ENCODE peak calls at places on chromosomes 5 and 9, in eight cellular contexts. One of them, this sample, is unnamed.

GRCh38 chr5:6220346-6221088 is 157.8 kb downstream of the MED10 start:
- DNase-seq in HuH-7.5: no peak
- DNase-seq in HFFc6: no peak
- DNase-seq in heart right ventricle: no peak
- DNase-seq in NCI-H2029: no peak
- DNase-seq in adipocyte: no peak
- DNase-seq in activated CD8-positive, alpha-beta T cell treated with anti-CD3 and anti-CD28 coated beads, Interleukin-2, amount 10 ng/mL, durations not matched to agents 7 days and 5 days: no peak
- DNase-seq in Karpas-422: no peak
- DNase-seq in this sample: no peak

GRCh38 chr5:147348046-147348445 is 113.2 kb downstream of the STK32A start:
- DNase-seq in HuH-7.5: no peak
- DNase-seq in HFFc6: peak
- DNase-seq in heart right ventricle: no peak
- DNase-seq in NCI-H2029: no peak
- DNase-seq in adipocyte: peak
- DNase-seq in activated CD8-positive, alpha-beta T cell treated with anti-CD3 and anti-CD28 coated beads, Interleukin-2, amount 10 ng/mL, durations not matched to agents 7 days and 5 days: no peak
- DNase-seq in Karpas-422: no peak
- DNase-seq in this sample: no peak

GRCh38 chr5:179795049-179795862 is 1.5 kb downstream of the LTC4S start:
- DNase-seq in HuH-7.5: peak
- DNase-seq in HFFc6: no peak
- DNase-seq in heart right ventricle: no peak
- DNase-seq in NCI-H2029: peak
- DNase-seq in adipocyte: peak
- DNase-seq in activated CD8-positive, alpha-beta T cell treated with anti-CD3 and anti-CD28 coated beads, Interleukin-2, amount 10 ng/mL, durations not matched to agents 7 days and 5 days: no peak
- DNase-seq in Karpas-422: peak
- DNase-seq in this sample: no peak

GRCh38 chr5:175460126-175460525 is 16.1 kb upstream of the DRD1 start:
- DNase-seq in HuH-7.5: no peak
- DNase-seq in HFFc6: peak
- DNase-seq in heart right ventricle: no peak
- DNase-seq in NCI-H2029: no peak
- DNase-seq in adipocyte: peak
- DNase-seq in activated CD8-positive, alpha-beta T cell treated with anti-CD3 and anti-CD28 coated beads, Interleukin-2, amount 10 ng/mL, durations not matched to agents 7 days and 5 days: no peak
- DNase-seq in Karpas-422: peak
- DNase-seq in this sample: no peak

GRCh38 chr9:77370064-77370463 is 192.7 kb downstream of the VPS13A start:
- DNase-seq in HuH-7.5: no peak
- DNase-seq in HFFc6: no peak
- DNase-seq in heart right ventricle: no peak
- DNase-seq in NCI-H2029: no peak
- DNase-seq in adipocyte: no peak
- DNase-seq in activated CD8-positive, alpha-beta T cell treated with anti-CD3 and anti-CD28 coated beads, Interleukin-2, amount 10 ng/mL, durations not matched to agents 7 days and 5 days: no peak
- DNase-seq in Karpas-422: no peak
- DNase-seq in this sample: no peak

GRCh38 chr9:129584136-129584535 is 36.8 kb downstream of the C9orf50 start:
- DNase-seq in HuH-7.5: peak
- DNase-seq in HFFc6: peak
- DNase-seq in heart right ventricle: no peak
- DNase-seq in NCI-H2029: peak
- DNase-seq in adipocyte: peak
- DNase-seq in activated CD8-positive, alpha-beta T cell treated with anti-CD3 and anti-CD28 coated beads, Interleukin-2, amount 10 ng/mL, durations not matched to agents 7 days and 5 days: peak
- DNase-seq in Karpas-422: peak
- DNase-seq in this sample: peak

GRCh38 chr9:125635888-125636287 is 71.1 kb downstream of the MAPKAP1 start:
- DNase-seq in HuH-7.5: no peak
- DNase-seq in HFFc6: no peak
- DNase-seq in heart right ventricle: no peak
- DNase-seq in NCI-H2029: peak
- DNase-seq in adipocyte: no peak
- DNase-seq in activated CD8-positive, alpha-beta T cell treated with anti-CD3 and anti-CD28 coated beads, Interleukin-2, amount 10 ng/mL, durations not matched to agents 7 days and 5 days: no peak
- DNase-seq in Karpas-422: no peak
- DNase-seq in this sample: no peak

GRCh38 chr5:80191991-80192398 is 63.9 kb downstream of the SERINC5 start:
- DNase-seq in HuH-7.5: no peak
- DNase-seq in HFFc6: no peak
- DNase-seq in heart right ventricle: peak
- DNase-seq in NCI-H2029: no peak
- DNase-seq in adipocyte: no peak
- DNase-seq in activated CD8-positive, alpha-beta T cell treated with anti-CD3 and anti-CD28 coated beads, Interleukin-2, amount 10 ng/mL, durations not matched to agents 7 days and 5 days: peak
- DNase-seq in Karpas-422: no peak
- DNase-seq in this sample: peak

GRCh38 chr5:107389130-107389553 is 281.6 kb downstream of the EFNA5 start:
- DNase-seq in HuH-7.5: no peak
- DNase-seq in HFFc6: peak
- DNase-seq in heart right ventricle: no peak
- DNase-seq in NCI-H2029: peak
- DNase-seq in adipocyte: peak
- DNase-seq in activated CD8-positive, alpha-beta T cell treated with anti-CD3 and anti-CD28 coated beads, Interleukin-2, amount 10 ng/mL, durations not matched to agents 7 days and 5 days: peak
- DNase-seq in Karpas-422: peak
- DNase-seq in this sample: no peak

GRCh38 chr5:165029471-165029870 is 1524.1 kb downstream of the MAT2B start:
- DNase-seq in HuH-7.5: no peak
- DNase-seq in HFFc6: no peak
- DNase-seq in heart right ventricle: no peak
- DNase-seq in NCI-H2029: no peak
- DNase-seq in adipocyte: no peak
- DNase-seq in activated CD8-positive, alpha-beta T cell treated with anti-CD3 and anti-CD28 coated beads, Interleukin-2, amount 10 ng/mL, durations not matched to agents 7 days and 5 days: no peak
- DNase-seq in Karpas-422: no peak
- DNase-seq in this sample: no peak

This sample was measured in activated effector memory CD4-positive, alpha-beta T cell treated with anti-CD3 and anti-CD28 coated beads, Interleukin-2, amount 50 U/mL, for 16 hours.